ENCODE peak calls at places on chromosomes 5 and 9, in five cellular contexts. One of them, this sample, is unnamed.

GRCh38 chr5:7763621-7764072 is 87.3 kb downstream of the CFAP90 start:
- DNase-seq in BE2C: no peak
- DNase-seq in fibroblast of mammary gland: peak
- DNase-seq in GM12865: no peak
- DNase-seq in AG04450: no peak
- DNase-seq in this sample: peak

GRCh38 chr5:179986328-179986727 is 78.6 kb upstream of the TBC1D9B start:
- DNase-seq in BE2C: no peak
- DNase-seq in GM12865: no peak
- DNase-seq in AG04450: no peak
- DNase-seq in fibroblast of mammary gland: peak
- DNase-seq in this sample: no peak

GRCh38 chr9:100561256-100561655 is 16.6 kb upstream of the CAVIN4 start:
- DNase-seq in GM12865: no peak
- DNase-seq in fibroblast of mammary gland: no peak
- DNase-seq in AG04450: no peak
- DNase-seq in BE2C: no peak
- DNase-seq in this sample: no peak

GRCh38 chr9:128632066-128632465 is 24.6 kb downstream of the DYNC2I2 start:
- DNase-seq in fibroblast of mammary gland: no peak
- DNase-seq in GM12865: no peak
- DNase-seq in BE2C: no peak
- DNase-seq in AG04450: no peak
- DNase-seq in this sample: no peak

GRCh38 chr5:35151151-35151920 is 79.0 kb downstream of the PRLR start:
- DNase-seq in fibroblast of mammary gland: peak
- DNase-seq in BE2C: no peak
- DNase-seq in GM12865: no peak
- DNase-seq in AG04450: no peak
- DNase-seq in this sample: no peak

GRCh38 chr5:150676578-150676977 is 15.5 kb downstream of the MYOZ3 start:
- DNase-seq in AG04450: no peak
- DNase-seq in GM12865: no peak
- DNase-seq in BE2C: no peak
- DNase-seq in fibroblast of mammary gland: no peak
- DNase-seq in this sample: no peak

GRCh38 chr9:91033802-91034201 is 232.2 kb downstream of the SYK start:
- DNase-seq in fibroblast of mammary gland: peak
- DNase-seq in GM12865: peak
- DNase-seq in AG04450: no peak
- DNase-seq in BE2C: peak
- DNase-seq in this sample: no peak

GRCh38 chr5:9445989-9446388 is 99.9 kb downstream of the SEMA5A start:
- DNase-seq in BE2C: no peak
- DNase-seq in fibroblast of mammary gland: no peak
- DNase-seq in GM12865: no peak
- DNase-seq in AG04450: no peak
- DNase-seq in this sample: no peak

GRCh38 chr9:38638881-38639576 is 18.6 kb upstream of the ANKRD18A start:
- DNase-seq in GM12865: no peak
- DNase-seq in fibroblast of mammary gland: no peak
- DNase-seq in BE2C: no peak
- DNase-seq in AG04450: no peak
- DNase-seq in this sample: no peak

GRCh38 chr5:56507348-56507930 is 274.3 kb upstream of the ANKRD55 start:
- DNase-seq in fibroblast of mammary gland: no peak
- DNase-seq in AG04450: no peak
- DNase-seq in BE2C: no peak
- DNase-seq in GM12865: no peak
- DNase-seq in this sample: no peak

GRCh38 chr9:124284237-124284831 is 26.6 kb downstream of the NEK6 start:
- DNase-seq in GM12865: no peak
- DNase-seq in fibroblast of mammary gland: peak
- DNase-seq in BE2C: no peak
- DNase-seq in AG04450: no peak
- DNase-seq in this sample: peak

GRCh38 chr9:105385372-105385985 is 62.4 kb upstream of the FSD1L start:
- DNase-seq in BE2C: no peak
- DNase-seq in AG04450: no peak
- DNase-seq in GM12865: peak
- DNase-seq in fibroblast of mammary gland: peak
- DNase-seq in this sample: peak

GRCh38 chr9:18759836-18760235 is 273.2 kb downstream of the SAXO1 start:
- DNase-seq in BE2C: no peak
- DNase-seq in fibroblast of mammary gland: no peak
- DNase-seq in AG04450: no peak
- DNase-seq in GM12865: no peak
- DNase-seq in this sample: no peak

GRCh38 chr5:179143446-179143845 is 83.3 kb downstream of the ZNF354C start:
- DNase-seq in AG04450: no peak
- DNase-seq in BE2C: no peak
- DNase-seq in fibroblast of mammary gland: peak
- DNase-seq in GM12865: no peak
- DNase-seq in this sample: no peak

GRCh38 chr9:76586555-76587314 is 127.8 kb downstream of the GCNT1 start:
- DNase-seq in BE2C: no peak
- DNase-seq in GM12865: no peak
- DNase-seq in fibroblast of mammary gland: no peak
- DNase-seq in AG04450: no peak
- DNase-seq in this sample: no peak

GRCh38 chr5:179805529-179806249 is 977 bp downstream of the MGAT4B start:
- DNase-seq in AG04450: no peak
- DNase-seq in fibroblast of mammary gland: no peak
- DNase-seq in BE2C: no peak
- DNase-seq in GM12865: peak
- DNase-seq in this sample: peak

GRCh38 chr5:43400082-43400481 is 12.1 kb downstream of the CCL28 start:
- DNase-seq in AG04450: no peak
- DNase-seq in BE2C: no peak
- DNase-seq in fibroblast of mammary gland: peak
- DNase-seq in GM12865: no peak
- DNase-seq in this sample: no peak

GRCh38 chr5:112681481-112681908 is 56.2 kb upstream of the APC start:
- DNase-seq in fibroblast of mammary gland: no peak
- DNase-seq in BE2C: no peak
- DNase-seq in GM12865: peak
- DNase-seq in AG04450: no peak
- DNase-seq in this sample: no peak

GRCh38 chr5:34410411-34411139 is 245.6 kb upstream of the RAI14 start:
- DNase-seq in GM12865: no peak
- DNase-seq in AG04450: no peak
- DNase-seq in fibroblast of mammary gland: peak
- DNase-seq in BE2C: no peak
- DNase-seq in this sample: no peak

GRCh38 chr5:39998518-39998917 is 573.7 kb upstream of the DAB2 start:
- DNase-seq in AG04450: peak
- DNase-seq in GM12865: no peak
- DNase-seq in BE2C: no peak
- DNase-seq in fibroblast of mammary gland: peak
- DNase-seq in this sample: no peak

GRCh38 chr9:127163409-127163808 is 41.0 kb upstream of the ANGPTL2 start:
- DNase-seq in GM12865: peak
- DNase-seq in BE2C: no peak
- DNase-seq in fibroblast of mammary gland: peak
- DNase-seq in AG04450: no peak
- DNase-seq in this sample: no peak

GRCh38 chr5:55426455-55426854 is 108.3 kb downstream of the PLPP1 start:
- DNase-seq in GM12865: no peak
- DNase-seq in fibroblast of mammary gland: no peak
- DNase-seq in BE2C: no peak
- DNase-seq in AG04450: no peak
- DNase-seq in this sample: no peak

GRCh38 chr9:98887918-98888510 is 55.7 kb upstream of the COL15A1 start:
- DNase-seq in AG04450: no peak
- DNase-seq in GM12865: no peak
- DNase-seq in fibroblast of mammary gland: peak
- DNase-seq in BE2C: no peak
- DNase-seq in this sample: no peak

GRCh38 chr9:7780261-7780988 is 19.2 kb downstream of the DMAC1 start:
- DNase-seq in fibroblast of mammary gland: peak
- DNase-seq in AG04450: no peak
- DNase-seq in BE2C: no peak
- DNase-seq in GM12865: no peak
- DNase-seq in this sample: no peak

GRCh38 chr5:24170026-24170425 is 474.8 kb downstream of the CDH10 start:
- DNase-seq in GM12865: no peak
- DNase-seq in AG04450: no peak
- DNase-seq in BE2C: no peak
- DNase-seq in fibroblast of mammary gland: no peak
- DNase-seq in this sample: no peak

GRCh38 chr5:82820958-82821880 is 256.0 kb downstream of the TMEM167A start:
- DNase-seq in fibroblast of mammary gland: no peak
- DNase-seq in BE2C: no peak
- DNase-seq in AG04450: no peak
- DNase-seq in GM12865: peak
- DNase-seq in this sample: no peak

GRCh38 chr5:154589511-154589910 is 111.5 kb upstream of the HAND1 start:
- DNase-seq in AG04450: no peak
- DNase-seq in fibroblast of mammary gland: no peak
- DNase-seq in GM12865: no peak
- DNase-seq in BE2C: no peak
- DNase-seq in this sample: no peak

GRCh38 chr9:6501526-6502210 is 88.7 kb downstream of the UHRF2 start:
- DNase-seq in AG04450: no peak
- DNase-seq in fibroblast of mammary gland: no peak
- DNase-seq in GM12865: no peak
- DNase-seq in BE2C: no peak
- DNase-seq in this sample: no peak

GRCh38 chr5:13108281-13108680 is 836.2 kb downstream of the DNAH5 start:
- DNase-seq in AG04450: no peak
- DNase-seq in GM12865: no peak
- DNase-seq in BE2C: no peak
- DNase-seq in fibroblast of mammary gland: no peak
- DNase-seq in this sample: no peak

GRCh38 chr9:93896496-93897033 is 58.6 kb downstream of the BARX1 start:
- DNase-seq in BE2C: no peak
- DNase-seq in GM12865: no peak
- DNase-seq in AG04450: no peak
- DNase-seq in fibroblast of mammary gland: no peak
- DNase-seq in this sample: no peak

GRCh38 chr5:105812356-105812755 is 1858.4 kb downstream of the EFNA5 start:
- DNase-seq in AG04450: no peak
- DNase-seq in GM12865: no peak
- DNase-seq in fibroblast of mammary gland: peak
- DNase-seq in BE2C: no peak
- DNase-seq in this sample: no peak
- TF ChIP-seq CTCF in AG04450: no peak
- TF ChIP-seq CTCF in GM12865: no peak
- TF ChIP-seq CTCF in fibroblast of mammary gland: no peak
- TF ChIP-seq CTCF in BE2C: no peak
- TF ChIP-seq CTCF in this sample: no peak

GRCh38 chr5:151707566-151707965 is 20.9 kb upstream of the SPARC start:
- DNase-seq in BE2C: no peak
- DNase-seq in fibroblast of mammary gland: no peak
- DNase-seq in AG04450: no peak
- DNase-seq in GM12865: no peak
- DNase-seq in this sample: no peak
- TF ChIP-seq CTCF in BE2C: no peak
- TF ChIP-seq CTCF in fibroblast of mammary gland: no peak
- TF ChIP-seq CTCF in AG04450: no peak
- TF ChIP-seq CTCF in GM12865: no peak
- TF ChIP-seq CTCF in this sample: no peak

DNA sequence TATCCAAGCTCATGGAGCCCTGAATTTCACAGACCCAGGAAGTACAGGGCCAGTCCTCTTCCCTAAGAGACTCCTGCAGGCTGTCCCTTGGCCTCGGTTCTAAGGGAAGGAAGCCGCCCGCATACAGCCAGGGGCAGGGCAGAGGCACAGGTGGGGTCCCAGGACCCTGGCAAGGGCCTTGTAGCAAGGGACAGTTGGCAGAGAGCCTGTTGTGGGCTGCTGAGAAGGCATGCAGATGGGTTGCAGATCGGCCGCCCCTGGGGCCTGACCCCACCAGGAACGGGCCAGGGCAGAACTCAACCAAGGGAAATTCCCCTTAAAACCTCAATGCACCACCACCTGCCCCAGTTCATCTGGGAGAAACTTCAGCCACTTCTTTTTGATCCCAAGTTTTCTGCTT is 36.1 kb downstream of the IPPK start:
- DNase-seq in GM12865: no peak
- DNase-seq in BE2C: no peak
- DNase-seq in fibroblast of mammary gland: no peak
- DNase-seq in AG04450: no peak
- DNase-seq in this sample: no peak
- TF ChIP-seq CTCF in GM12865: no peak
- TF ChIP-seq CTCF in BE2C: no peak
- TF ChIP-seq CTCF in fibroblast of mammary gland: no peak
- TF ChIP-seq CTCF in AG04450: no peak
- TF ChIP-seq CTCF in this sample: no peak

DNA sequence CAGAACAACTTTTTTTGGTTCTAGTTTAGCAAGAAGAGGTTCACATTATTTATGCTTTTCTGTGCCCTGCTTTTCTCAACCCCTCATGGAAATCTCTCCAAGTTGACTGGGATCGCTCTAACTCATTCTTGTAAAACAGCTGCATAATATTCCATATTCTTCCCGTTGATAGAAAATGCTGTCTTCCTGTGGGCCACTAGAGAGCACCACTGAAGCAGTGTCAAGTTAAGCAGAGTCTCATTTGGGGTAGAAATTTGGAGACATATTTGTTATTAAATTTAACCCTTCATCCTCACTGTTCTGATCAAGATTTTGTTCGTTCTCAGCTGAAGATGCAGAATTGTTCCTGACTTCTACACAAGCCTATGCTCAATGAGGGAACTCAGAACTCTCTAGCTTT is 140.1 kb downstream of the CEMIP2 start:
- DNase-seq in fibroblast of mammary gland: peak
- DNase-seq in AG04450: no peak
- DNase-seq in BE2C: no peak
- DNase-seq in GM12865: no peak
- DNase-seq in this sample: no peak
- TF ChIP-seq CTCF in fibroblast of mammary gland: peak
- TF ChIP-seq CTCF in AG04450: peak
- TF ChIP-seq CTCF in BE2C: no peak
- TF ChIP-seq CTCF in GM12865: no peak
- TF ChIP-seq CTCF in this sample: no peak

GRCh38 chr9:112174965-112175795 is at the start of gene SUSD1:
- DNase-seq in AG04450: no peak
- DNase-seq in BE2C: peak
- DNase-seq in GM12865: peak
- DNase-seq in fibroblast of mammary gland: no peak
- DNase-seq in this sample: peak
- TF ChIP-seq CTCF in AG04450: no peak
- TF ChIP-seq CTCF in BE2C: no peak
- TF ChIP-seq CTCF in GM12865: peak
- TF ChIP-seq CTCF in fibroblast of mammary gland: no peak
- TF ChIP-seq CTCF in this sample: no peak

This sample was measured in heart right ventricle.